ENCODE peak calls at places on chromosomes 12 and 14, in eight cellular contexts. B is left lung, X is GM06990, C is ascending aorta, P is small intestine, D is adipocyte, A is left ventricle myocardium inferior, L is IMR-90. I is an unnamed sample. For H3K27me3, the result is how much of the 10 kb centered on the place peaks cover.

GRCh38 chr12:6084261-6084968 is 40.1 kb downstream of the VWF start:
- DNase-seq in B (no peak), X (no peak), C (no peak), P (peak), D (no peak), A (no peak), L (peak), I (peak)

GRCh38 chr12:27682534-27682933 is 13.7 kb upstream of the REP15 start:
- DNase-seq in B (no peak), X (no peak), C (no peak), P (no peak), D (peak), A (no peak), L (peak), I (peak)

GRCh38 chr12:32499048-32499447 is 99.7 kb downstream of the FGD4 start:
- DNase-seq in B (no peak), X (no peak), C (no peak), P (peak), D (no peak), A (no peak), L (no peak), I (no peak)

GRCh38 chr14:55136868-55137785 is 8.1 kb downstream of the LGALS3 start:
- DNase-seq in B (no peak), X (no peak), C (peak), P (no peak), D (peak), A (peak), L (peak), I (peak)

GRCh38 chr14:48251290-48251689 is 575.9 kb upstream of the MDGA2 start:
- DNase-seq in B (no peak), X (no peak), C (no peak), P (no peak), D (no peak), A (no peak), L (no peak), I (no peak)

GRCh38 chr12:30939234-30939633 is 12.7 kb downstream of the TSPAN11 start:
- DNase-seq in B (no peak), X (no peak), C (peak), P (no peak), D (no peak), A (no peak), L (no peak), I (no peak)

GRCh38 chr12:108649126-108649525 is 15.4 kb upstream of the SELPLG start:
- DNase-seq in B (no peak), X (no peak), C (no peak), P (no peak), D (peak), A (no peak), L (peak), I (peak)

GRCh38 chr12:12018454-12018853 is 52.3 kb upstream of the BCL2L14 start:
- DNase-seq in B (no peak), X (no peak), C (no peak), P (no peak), D (peak), A (no peak), L (peak), I (peak)

GRCh38 chr12:32290411-32290810 is 108.9 kb upstream of the FGD4 start:
- DNase-seq in B (no peak), X (no peak), C (no peak), P (peak), D (peak), A (no peak), L (peak), I (peak)

GRCh38 chr12:22874151-22874550 is 249.2 kb downstream of the ETNK1 start:
- DNase-seq in B (no peak), X (no peak), C (no peak), P (no peak), D (no peak), A (no peak), L (no peak), I (peak)

GRCh38 chr12:107503129-107503850 is 182.3 kb upstream of the PWP1 start:
- DNase-seq in B (no peak), X (no peak), C (no peak), P (no peak), D (no peak), A (no peak), L (no peak), I (no peak)

GRCh38 chr12:132824053-132824452 is 4.6 kb downstream of the GOLGA3 start:
- DNase-seq in B (no peak), X (no peak), C (no peak), P (peak), D (no peak), A (no peak), L (peak), I (no peak)

GRCh38 chr14:32698831-32699230 is 239.8 kb upstream of the NPAS3 start:
- DNase-seq in B (no peak), X (no peak), C (no peak), P (no peak), D (peak), A (no peak), L (peak), I (peak)

GRCh38 chr14:84482256-84483071 is 1047.5 kb upstream of the FLRT2 start:
- DNase-seq in B (no peak), X (no peak), C (no peak), P (no peak), D (peak), A (no peak), L (peak), I (peak)

GRCh38 chr12:124497658-124498057 is 69.8 kb downstream of the NCOR2 start:
- DNase-seq in B (no peak), X (no peak), C (peak), P (no peak), D (peak), A (peak), L (peak), I (peak)

GRCh38 chr12:6764011-6764828 is 1.9 kb upstream of the PTMS start:
- DNase-seq in B (peak), X (peak), C (peak), P (peak), D (peak), A (peak), L (peak), I (peak)

GRCh38 chr14:46344327-46344937 is 307.1 kb downstream of the RPL10L start:
- DNase-seq in B (no peak), X (no peak), C (no peak), P (peak), D (no peak), A (no peak), L (no peak), I (peak)

GRCh38 chr12:57740656-57741412 is 2.3 kb upstream of the AGAP2 start:
- DNase-seq in B (no peak), X (peak), C (no peak), P (peak), D (no peak), A (no peak), L (no peak), I (no peak)
- H3K27me3 ChIP-seq in B (under half), X (under half), C (under half), P (under half), D (under half), A (half or more), L (half or more), I (under half)

GRCh38 chr12:48067250-48067938 is 38.5 kb downstream of the SENP1 start:
- DNase-seq in B (no peak), X (no peak), C (no peak), P (no peak), D (no peak), A (no peak), L (no peak), I (no peak)

GRCh38 chr12:48058771-48059170 is 47.1 kb downstream of the SENP1 start:
- DNase-seq in B (no peak), X (no peak), C (no peak), P (no peak), D (no peak), A (no peak), L (no peak), I (no peak)

GRCh38 chr12:48060474-48060873 is 45.4 kb downstream of the SENP1 start:
- DNase-seq in B (no peak), X (no peak), C (no peak), P (no peak), D (no peak), A (no peak), L (no peak), I (no peak)

GRCh38 chr12:48063530-48063929 is 42.3 kb downstream of the SENP1 start:
- DNase-seq in B (no peak), X (no peak), C (no peak), P (no peak), D (no peak), A (no peak), L (no peak), I (no peak)

DNA sequence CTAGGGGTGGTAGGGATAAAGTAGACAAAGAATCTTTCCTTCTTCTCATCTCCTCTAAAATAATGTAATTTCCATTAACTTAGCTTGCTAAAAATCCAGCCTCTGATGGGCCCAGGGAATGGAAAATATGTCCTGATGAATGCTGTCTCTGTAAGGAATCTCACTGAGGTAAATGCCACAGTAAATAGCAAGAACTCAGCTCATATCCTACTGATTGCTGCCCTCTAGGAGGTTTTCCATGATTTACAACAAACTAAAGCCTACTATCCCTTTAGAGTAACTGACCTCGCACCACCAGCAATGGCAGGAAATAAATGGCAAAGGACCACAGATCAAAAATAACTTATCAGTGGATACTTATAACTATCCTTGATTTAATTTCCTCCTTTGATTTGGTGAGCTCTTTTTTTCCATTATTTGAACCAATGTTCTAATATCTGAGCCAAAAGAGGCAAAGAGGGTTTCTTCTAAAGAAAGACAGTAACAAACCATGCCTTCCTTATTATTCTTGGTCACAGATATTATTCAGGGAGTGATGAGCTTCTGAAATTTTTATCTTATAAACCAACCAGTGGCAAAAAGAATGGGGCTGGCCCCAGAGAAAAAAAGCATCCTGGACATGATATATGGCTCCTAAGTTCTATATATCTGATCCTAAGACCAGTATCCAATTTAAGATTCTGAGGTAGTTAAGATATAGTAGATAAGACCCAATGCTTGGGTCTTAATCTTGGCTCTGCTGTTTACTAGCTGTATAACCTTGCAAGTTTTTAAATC is 43.7 kb downstream of the SENP1 start:
- DNase-seq in B (no peak), X (no peak), C (no peak), P (peak), D (no peak), A (no peak), L (no peak), I (no peak)
- H3K27me3 ChIP-seq in B (under half), X (under half), C (under half), P (under half), D (under half), A (under half), L (under half), I (under half)

GRCh38 chr12:113062502-113063395 is 6.2 kb downstream of the DTX1 start:
- DNase-seq in B (no peak), X (no peak), C (no peak), P (no peak), D (no peak), A (no peak), L (no peak), I (no peak)

GRCh38 chr12:113063396-113064350 is 7.1 kb downstream of the DTX1 start:
- DNase-seq in B (no peak), X (no peak), C (peak), P (no peak), D (no peak), A (no peak), L (no peak), I (no peak)

GRCh38 chr12:113060336-113060960 is 3.9 kb downstream of the DTX1 start:
- DNase-seq in B (no peak), X (no peak), C (no peak), P (no peak), D (no peak), A (no peak), L (no peak), I (no peak)

GRCh38 chr12:113059071-113059595 is 2.6 kb downstream of the DTX1 start:
- DNase-seq in B (no peak), X (no peak), C (no peak), P (no peak), D (no peak), A (no peak), L (no peak), I (no peak)

GRCh38 chr12:113061061-113061694 is 4.6 kb downstream of the DTX1 start:
- DNase-seq in B (no peak), X (no peak), C (no peak), P (no peak), D (no peak), A (no peak), L (no peak), I (no peak)
- H3K27me3 ChIP-seq in B (under half), X (under half), C (under half), P (under half), D (under half), A (half or more), L (under half), I (under half)

GRCh38 chr14:64878775-64879634 is 702 bp downstream of the SPTB start:
- DNase-seq in B (peak), X (peak), C (no peak), P (no peak), D (peak), A (no peak), L (no peak), I (no peak)
- H3K27me3 ChIP-seq in B (under half), X (under half), C (under half), P (under half), D (half or more), A (half or more), L (half or more), I (half or more)

DNA sequence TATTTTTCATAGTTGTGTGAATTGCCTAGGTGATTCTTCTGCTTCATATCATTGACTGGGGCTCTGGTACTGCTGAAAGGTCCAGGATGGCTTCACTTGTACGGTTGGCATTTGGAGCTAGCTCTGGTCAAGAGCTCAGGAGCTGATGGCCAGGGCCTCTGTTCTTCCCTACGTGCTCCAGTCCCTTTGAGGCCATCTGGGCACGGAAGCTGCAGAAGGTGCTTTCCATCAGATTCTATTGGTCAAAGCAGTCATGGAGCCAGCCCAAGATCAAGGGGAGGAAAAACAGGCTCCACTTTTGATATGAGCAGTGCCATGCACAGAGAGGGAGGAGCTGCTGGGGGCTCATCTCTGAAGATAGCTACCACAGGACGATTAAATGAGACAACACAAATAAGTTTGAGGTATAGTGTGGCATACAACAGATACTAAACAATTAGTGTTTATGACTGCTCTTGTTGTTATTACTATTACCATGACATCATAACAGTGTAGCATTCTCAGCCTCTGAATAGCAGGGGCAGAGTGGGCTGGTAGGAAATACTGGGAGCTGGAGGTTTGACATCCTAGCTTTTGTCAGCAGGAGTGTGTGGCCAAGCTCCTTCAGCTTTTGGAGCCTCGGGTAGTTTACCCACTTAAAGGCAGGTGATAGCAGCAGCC is 10.4 kb downstream of the KRT83 start:
- DNase-seq in B (no peak), X (no peak), C (no peak), P (no peak), D (no peak), A (no peak), L (peak), I (no peak)
- H3K27me3 ChIP-seq in B (under half), X (under half), C (under half), P (under half), D (half or more), A (half or more), L (half or more), I (under half)

GRCh38 chr14:56805201-56805991 is 4.9 kb downstream of the OTX2 start:
- DNase-seq in B (no peak), X (no peak), C (no peak), P (no peak), D (no peak), A (no peak), L (no peak), I (no peak)

GRCh38 chr14:56801920-56802319 is 8.4 kb downstream of the OTX2 start:
- DNase-seq in B (no peak), X (no peak), C (no peak), P (no peak), D (no peak), A (no peak), L (no peak), I (no peak)

GRCh38 chr14:56805992-56806737 is 4.1 kb downstream of the OTX2 start:
- DNase-seq in B (no peak), X (no peak), C (no peak), P (no peak), D (no peak), A (no peak), L (no peak), I (no peak)

GRCh38 chr14:56807586-56808168 is 2.6 kb downstream of the OTX2 start:
- DNase-seq in B (no peak), X (no peak), C (no peak), P (no peak), D (no peak), A (no peak), L (no peak), I (no peak)

DNA sequence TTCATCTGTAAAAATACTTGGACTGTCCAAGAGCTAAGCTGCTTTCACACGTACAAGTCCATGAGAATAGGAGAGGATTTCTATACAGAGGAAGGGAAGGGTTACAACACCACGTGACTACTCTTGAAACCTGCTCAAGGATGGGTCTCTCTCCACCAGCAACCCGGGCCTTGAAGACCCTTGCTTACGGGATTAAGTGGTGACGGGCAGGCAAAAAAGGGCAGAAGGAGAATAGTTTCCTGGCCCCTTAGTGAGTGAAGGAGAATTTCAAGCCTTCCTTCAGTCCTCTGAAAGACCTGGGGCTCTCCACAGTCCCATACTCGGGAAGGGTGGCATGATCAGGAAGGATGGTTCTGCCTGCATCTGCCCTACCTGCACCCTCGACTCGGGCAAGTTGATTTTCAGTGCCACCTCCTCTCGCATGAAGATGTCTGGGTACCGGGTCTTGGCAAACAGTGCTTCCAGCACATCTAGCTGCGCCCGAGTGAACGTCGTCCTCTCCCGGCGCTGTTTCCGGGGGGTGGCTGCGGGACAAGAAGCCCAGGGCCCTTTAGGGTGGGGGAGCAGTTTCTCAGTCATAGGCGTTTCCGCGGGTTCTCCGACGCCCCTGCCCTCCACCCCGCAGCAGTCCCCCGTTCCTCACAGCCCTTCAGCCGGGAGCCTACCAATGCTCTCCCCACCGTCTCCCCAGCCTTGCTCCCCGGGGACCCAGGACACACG is 6.3 kb downstream of the OTX2 start:
- DNase-seq in B (no peak), X (no peak), C (no peak), P (no peak), D (no peak), A (no peak), L (no peak), I (no peak)
- H3K27me3 ChIP-seq in B (half or more), X (under half), C (under half), P (under half), D (half or more), A (half or more), L (half or more), I (half or more)

DNA sequence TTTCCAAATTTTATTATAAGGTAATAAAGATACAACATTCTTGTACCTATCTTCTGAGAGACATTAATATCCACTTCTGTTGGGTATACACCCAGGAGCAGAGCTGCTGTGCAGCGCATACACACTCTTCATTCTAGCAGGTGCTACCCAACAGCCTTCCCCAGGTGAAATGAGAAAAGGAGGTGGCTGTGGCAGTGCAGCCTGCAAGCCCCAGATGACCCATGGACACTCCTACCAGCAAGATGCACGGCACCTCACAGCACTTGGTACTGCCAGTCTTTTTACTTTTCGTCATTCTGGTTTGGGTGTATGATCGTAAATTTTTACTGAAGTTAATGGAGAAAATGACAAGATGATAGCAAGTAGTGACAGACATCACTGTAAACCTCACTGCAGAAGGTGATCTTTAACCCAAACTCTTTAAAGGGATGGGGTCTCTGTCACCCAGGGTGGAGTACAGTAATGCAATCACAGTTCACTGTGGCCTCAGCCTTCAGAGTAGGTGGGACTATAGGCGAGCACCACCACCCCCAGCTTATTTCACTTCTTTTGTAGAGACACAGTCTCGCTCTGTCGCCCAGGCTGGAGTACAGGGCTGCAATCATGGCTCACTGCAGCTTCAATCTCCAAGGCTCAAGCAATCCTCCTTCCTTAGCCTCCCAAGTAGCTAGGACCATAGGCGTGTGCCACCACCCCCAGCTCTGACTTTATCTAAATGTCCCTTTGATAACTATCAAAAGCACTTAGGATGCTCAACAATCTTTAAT is 26.5 kb downstream of the VPS37B start:
- DNase-seq in B (no peak), X (no peak), C (peak), P (no peak), D (no peak), A (no peak), L (no peak), I (no peak)
- H3K27me3 ChIP-seq in B (under half), X (under half), C (under half), P (under half), D (under half), A (under half), L (under half), I (under half)

GRCh38 chr14:30177776-30178175 is 250.1 kb upstream of the PRKD1 start:
- DNase-seq in B (no peak), X (no peak), C (no peak), P (no peak), D (peak), A (no peak), L (no peak), I (no peak)
- H3K27me3 ChIP-seq in B (under half), X (under half), C (under half), P (under half), D (under half), A (under half), L (under half), I (under half)

GRCh38 chr14:69263364-69263763 is 3.4 kb downstream of the GALNT16 start:
- DNase-seq in B (no peak), X (no peak), C (peak), P (no peak), D (peak), A (peak), L (peak), I (peak)
- H3K27me3 ChIP-seq in B (under half), X (under half), C (under half), P (under half), D (under half), A (under half), L (under half), I (under half)

GRCh38 chr12:111028830-111029229 is 108.5 kb upstream of the MYL2 start:
- DNase-seq in B (no peak), X (no peak), C (no peak), P (no peak), D (no peak), A (no peak), L (no peak), I (no peak)
- H3K27me3 ChIP-seq in B (under half), X (under half), C (under half), P (under half), D (half or more), A (half or more), L (under half), I (half or more)